ENCODE peak calls at places on chromosomes 3 and 15, in six cellular contexts. K, M, W, U, G and L are unnamed samples.

GRCh38 chr3:106103383-106103782 is 234.6 kb upstream of the CBLB start:
- DNase-seq in M (no peak), W (no peak), G (no peak), U (no peak), K (no peak), L (no peak)

GRCh38 chr3:197516517-197516889 is 39.3 kb downstream of the BDH1 start:
- DNase-seq in G (no peak), M (peak; percentile 97), U (no peak), K (no peak), W (no peak), L (no peak)

GRCh38 chr15:77497108-77497737 is 76.5 kb downstream of the HMG20A start:
- DNase-seq in M (peak; percentile 55), U (no peak), K (peak; percentile 43), W (peak; percentile 35), G (no peak), L (peak; percentile 22)

GRCh38 chr3:86923071-86923476 is 67.9 kb downstream of the VGLL3 start:
- DNase-seq in U (no peak), W (no peak), M (peak; percentile 85), G (no peak), K (no peak), L (no peak)

GRCh38 chr3:114496021-114496434 is 202.2 kb downstream of the TIGIT start:
- DNase-seq in W (no peak), G (no peak), M (peak; percentile 75), U (no peak), K (no peak), L (no peak)

GRCh38 chr3:111729087-111729846 is 129.8 kb upstream of the PHLDB2 start:
- DNase-seq in G (no peak), M (peak; percentile 95), W (no peak), U (no peak), K (peak; percentile 32), L (no peak)

GRCh38 chr3:178112134-178112533 is 424.1 kb upstream of the KCNMB2 start:
- DNase-seq in M (no peak), W (no peak), U (no peak), K (no peak), G (no peak), L (no peak)

GRCh38 chr3:110493752-110494151 is 577.9 kb upstream of the NECTIN3 start:
- DNase-seq in K (no peak), U (no peak), W (no peak), M (no peak), G (no peak), L (no peak)

GRCh38 chr15:64019764-64020163 is 26.5 kb downstream of the DAPK2 start:
- DNase-seq in K (no peak), W (no peak), M (peak; percentile 20), U (no peak), G (no peak), L (peak; percentile 68)

GRCh38 chr15:72077950-72078349 is 40.0 kb downstream of the MYO9A start:
- DNase-seq in G (no peak), K (no peak), W (no peak), M (peak; percentile 39), U (no peak), L (no peak)

GRCh38 chr15:68637755-68638405 is 59.1 kb downstream of the CORO2B start:
- DNase-seq in M (no peak), W (no peak), U (no peak), G (no peak), K (peak; percentile 83), L (peak; percentile 42)

GRCh38 chr3:14166877-14167605 is 11.4 kb downstream of the XPC start:
- DNase-seq in K (no peak), G (no peak), M (no peak), U (no peak), W (no peak), L (no peak)

GRCh38 chr3:106281231-106281630 is 412.4 kb upstream of the CBLB start:
- DNase-seq in K (no peak), G (no peak), M (peak; percentile 82), W (peak; percentile 8), U (no peak), L (no peak)

GRCh38 chr3:99319450-99319849 is 318.9 kb upstream of the COL8A1 start:
- DNase-seq in W (no peak), M (peak; percentile 39), K (no peak), G (no peak), U (no peak), L (no peak)

GRCh38 chr3:16205156-16205870 is 30.8 kb downstream of the GALNT15 start:
- DNase-seq in M (peak; percentile 95), W (no peak), U (no peak), K (no peak), G (no peak), L (no peak)

GRCh38 chr15:58546635-58547627 is 115.1 kb downstream of the LIPC start:
- DNase-seq in U (no peak), W (peak; percentile 11), G (no peak), K (no peak), M (peak; percentile 99), L (no peak)

GRCh38 chr3:164080208-164080607 is 998.1 kb downstream of the SI start:
- DNase-seq in W (no peak), U (no peak), G (no peak), K (no peak), M (no peak), L (no peak)

DNA sequence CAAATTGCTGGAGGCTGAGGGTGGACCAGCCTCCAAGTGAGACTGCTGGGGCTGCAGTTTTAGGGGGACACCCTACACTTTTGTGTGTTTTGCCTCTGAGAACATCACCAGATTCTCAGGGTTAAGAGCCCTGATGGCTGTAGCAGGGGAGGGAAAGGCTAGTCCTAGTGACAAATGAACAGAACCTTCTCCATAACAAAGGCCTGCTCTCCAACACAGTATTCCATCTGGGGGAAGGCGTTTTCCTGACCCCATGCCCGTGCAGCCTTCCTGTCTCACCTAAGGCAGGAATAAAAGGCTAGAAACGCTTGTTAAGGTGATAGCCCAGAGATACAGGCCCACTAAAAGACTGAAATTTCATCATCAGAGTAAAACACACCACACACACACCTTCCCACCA is 50.2 kb upstream of the NSMCE3 start:
- DNase-seq in G (no peak), M (no peak), K (no peak), U (no peak), W (no peak), L (no peak)
- H3K27ac ChIP-seq in G (no peak overlapping the region), M (no peak overlapping the region), K (no peak overlapping the region), U (no peak overlapping the region), W (no peak overlapping the region), L (no peak overlapping the region)

DNA sequence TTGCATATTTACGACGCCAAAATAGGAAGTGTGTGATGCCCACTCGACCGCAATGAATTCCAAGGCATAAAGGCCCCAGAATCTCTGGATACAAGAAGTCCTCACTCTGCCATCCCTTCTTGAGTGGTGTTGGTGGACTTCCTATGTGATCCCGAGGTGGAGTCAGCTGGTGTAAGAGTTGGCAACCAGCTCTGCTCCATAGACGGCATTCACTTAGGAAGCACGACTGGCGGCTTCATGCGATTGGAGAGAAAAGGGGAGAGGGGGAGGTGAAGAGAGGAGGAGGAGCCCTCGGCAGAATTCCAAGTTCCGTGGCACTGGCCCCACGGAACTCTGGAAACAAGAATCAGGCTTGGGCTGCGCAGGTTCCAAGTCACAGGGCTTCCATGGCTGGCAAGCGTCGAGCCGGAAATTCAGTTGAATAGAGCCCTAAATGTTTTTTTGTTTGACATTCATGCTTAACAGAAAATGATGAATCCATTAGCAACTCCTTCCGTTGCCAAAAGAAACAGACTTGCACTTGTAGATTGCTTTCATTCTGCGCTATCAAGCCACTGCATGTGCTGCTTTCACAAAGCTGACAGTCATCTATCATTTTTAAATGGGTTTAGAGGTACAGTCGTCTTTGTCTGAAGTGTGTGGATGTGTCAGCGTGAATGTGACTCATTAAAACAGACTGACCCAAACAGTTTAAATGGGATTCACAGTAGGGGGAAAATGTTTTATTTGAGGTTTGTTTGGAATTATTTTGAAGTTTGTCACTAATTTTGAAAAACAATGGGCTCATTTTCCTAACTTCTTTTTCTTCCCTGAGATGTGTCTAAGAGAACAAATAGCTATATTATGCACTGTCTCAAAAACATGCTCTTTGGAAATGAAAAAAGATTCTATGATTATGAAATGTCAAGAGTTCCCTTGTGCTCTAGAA is 428.3 kb upstream of the ATP11B start:
- DNase-seq in K (no peak), W (no peak), M (peak; percentile 96), G (no peak), U (no peak), L (peak; percentile 7)
- TF ChIP-seq CTCF in K (no peak), W (no peak), M (no peak), G (no peak), U (no peak), L (no peak)

DNA sequence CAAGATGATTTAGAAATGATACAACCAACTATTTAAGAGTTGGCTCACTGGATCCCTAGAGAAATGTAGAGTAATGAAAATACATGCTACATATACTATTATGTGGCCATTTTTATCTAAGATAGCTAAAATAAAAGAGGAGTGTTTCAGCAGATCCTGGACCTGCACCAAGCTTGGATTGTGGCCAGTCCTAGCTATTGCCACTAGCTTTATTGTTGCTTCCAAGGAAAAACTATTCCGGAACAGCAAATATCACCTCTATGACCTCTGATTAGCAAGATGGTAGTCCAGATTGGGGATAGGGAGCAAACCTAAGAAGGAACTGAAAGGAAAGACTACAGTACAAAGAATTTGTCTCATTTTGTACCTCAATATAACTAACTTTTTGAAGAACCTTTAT is 63.7 kb upstream of the NDN start:
- DNase-seq in K (no peak), M (no peak), U (no peak), W (no peak), G (no peak), L (peak; percentile 12)
- H3K9me3 ChIP-seq in K (no peaks in the 10 kb centered on the region), M (no peaks in the 10 kb centered on the region), U (no peaks in the 10 kb centered on the region), W (no peaks in the 10 kb centered on the region), G (no peaks in the 10 kb centered on the region), L (no peaks in the 10 kb centered on the region)

DNA sequence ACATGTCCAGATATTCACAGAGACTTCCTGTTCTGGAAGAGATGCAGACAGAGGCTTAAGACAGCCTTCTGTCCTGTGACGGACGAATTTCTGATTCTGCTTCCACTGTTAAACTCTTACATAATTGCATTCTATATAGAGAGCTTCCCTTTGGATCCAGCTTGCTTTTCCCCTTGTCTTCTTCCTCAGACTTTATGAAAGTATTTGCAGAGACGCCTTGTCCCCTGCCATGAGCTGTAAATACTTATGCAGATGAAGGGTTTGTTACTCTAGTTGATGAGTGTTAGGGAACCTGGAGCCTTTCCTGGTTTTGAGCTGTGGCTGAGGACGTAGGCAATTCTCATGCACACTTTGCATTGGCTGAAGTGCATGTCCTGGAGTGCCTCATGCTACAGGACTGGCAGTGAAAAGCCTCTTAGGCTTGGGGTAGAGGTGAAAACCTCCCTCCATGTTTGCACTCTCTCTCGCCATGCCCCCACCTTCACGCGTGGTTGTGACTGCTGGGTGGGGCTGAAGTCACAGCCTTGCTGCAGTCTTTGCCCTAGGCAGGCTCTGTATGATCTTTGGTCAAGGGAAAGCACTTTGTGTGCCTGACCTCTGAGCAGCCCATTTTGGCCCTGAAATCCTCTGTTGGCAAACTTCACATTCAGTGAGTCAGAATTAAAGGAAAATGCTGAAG is 286.6 kb downstream of the PTPRG start:
- DNase-seq in W (peak; percentile 78), G (no peak), U (no peak), K (peak; percentile 57), M (peak; percentile 17), L (peak; percentile 71)
- H3K27ac ChIP-seq in W (peak overlapping the region; percentile 74), G (no peak overlapping the region), U (no peak overlapping the region), K (peak overlapping the region; percentile 51), M (no peak overlapping the region), L (peak overlapping the region; percentile 84)

GRCh38 chr3:54360320-54360719 is 238.0 kb downstream of the CACNA2D3 start:
- DNase-seq in G (no peak), K (no peak), U (no peak), W (peak; percentile 68), M (no peak), L (no peak)
- TF ChIP-seq CTCF in G (no peak), K (no peak), U (no peak), W (no peak), M (no peak), L (no peak)

DNA sequence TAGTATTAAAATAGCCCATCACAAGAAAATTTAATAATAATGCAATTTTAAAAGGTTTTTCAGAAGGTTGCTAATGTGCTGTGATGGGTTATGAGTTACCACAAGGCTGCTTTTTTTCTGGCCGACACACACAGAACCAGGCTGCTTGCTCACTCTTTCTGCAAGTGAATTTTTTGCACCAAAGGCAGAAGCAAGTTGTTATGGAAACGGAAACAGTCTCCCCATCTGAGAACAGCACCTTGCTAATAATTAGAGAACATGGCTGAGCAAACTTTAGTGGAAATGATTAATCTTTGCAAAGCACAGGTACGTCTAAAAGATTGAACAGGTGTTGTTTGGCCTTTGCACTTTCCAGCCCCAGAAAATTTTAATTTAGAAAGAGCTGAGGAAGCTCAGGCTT is 51.0 kb downstream of the CACNA2D3 start:
- DNase-seq in K (no peak), W (no peak), G (no peak), U (no peak), M (no peak), L (no peak)
- H3K9me3 ChIP-seq in K (no peaks in the 10 kb centered on the region), W (no peaks in the 10 kb centered on the region), G (no peaks in the 10 kb centered on the region), U (no peaks in the 10 kb centered on the region), M (no peaks in the 10 kb centered on the region), L (no peaks in the 10 kb centered on the region)